ENCODE peak calls at places on chromosomes 12 and 14, in eight cellular contexts. Q is activated CD4-positive, alpha-beta T cell treated with anti-CD3 and anti-CD28 coated beads, Interleukin-2, amount 10 ng/mL, durations not matched to agents 7 days and 5 days; L is nephron progenitor cell; W is Kasumi-1; C is sciatic nerve; Y is cardiac muscle cell; T is frontal cortex; V is stimulated activated effector memory CD8-positive, alpha-beta T cell treated with anti-CD3 and anti-CD28 coated beads, Interleukin-12 subunit alpha, Interleukin-12 subunit beta, amount 100 ng/mL, for 72 hours. J is an unnamed sample.

GRCh38 chr12:104669057-104669770 is 212.5 kb downstream of the CHST11 start:
- DNase-seq in C (peak; percentile 78), Q (no peak), W (no peak), V (no peak), T (peak; percentile 45), Y (peak; percentile 61), L (peak; percentile 36), J (no peak)

GRCh38 chr14:65003394-65003793 is 16.7 kb downstream of the FNTB start:
- DNase-seq in T (no peak), Y (no peak), V (no peak), W (no peak), L (no peak), C (no peak), Q (no peak), J (no peak)

GRCh38 chr12:102957339-102958050 is at the start of gene ASCL1:
- DNase-seq in L (peak; percentile 44), C (no peak), Y (peak; percentile 43), W (no peak), Q (no peak), V (no peak), T (no peak), J (no peak)

GRCh38 chr12:44618960-44619359 is 257.2 kb downstream of the NELL2 start:
- DNase-seq in L (no peak), Q (no peak), V (no peak), W (no peak), Y (no peak), T (no peak), C (no peak), J (no peak)

GRCh38 chr12:75854681-75855309 is 176.8 kb downstream of the PHLDA1 start:
- DNase-seq in Q (no peak), L (no peak), Y (peak; percentile 85), V (no peak), W (peak; percentile 22), T (no peak), C (no peak), J (no peak)

GRCh38 chr12:127964717-127965116 is 302.3 kb upstream of the TMEM132C start:
- DNase-seq in Q (no peak), T (no peak), C (no peak), L (no peak), Y (no peak), W (no peak), V (no peak), J (peak; percentile 77)

GRCh38 chr14:31835049-31835448 is 242.1 kb upstream of the ARHGAP5 start:
- DNase-seq in Y (peak; percentile 3), W (no peak), L (no peak), Q (no peak), T (no peak), V (no peak), C (no peak), J (no peak)

GRCh38 chr14:70186826-70187483 is 1.8 kb downstream of the SLC8A3 start:
- DNase-seq in Q (no peak), V (no peak), W (no peak), T (peak; percentile 33), L (peak; percentile 75), C (no peak), Y (peak; percentile 36), J (no peak)

GRCh38 chr12:70711831-70712230 is 74.6 kb upstream of the PTPRB start:
- DNase-seq in V (no peak), Q (no peak), W (no peak), Y (no peak), L (no peak), T (no peak), C (no peak), J (no peak)

GRCh38 chr12:2376855-2377657 is 324.3 kb downstream of the CACNA1C start:
- DNase-seq in Q (no peak), V (no peak), C (peak; percentile 41), Y (no peak), L (no peak), W (no peak), T (no peak), J (no peak)

J was measured in brain microvascular endothelial cell.